ENCODE peak calls at places on chromosomes 1 and 21, in four cellular contexts. One of them, this sample, is unnamed.

GRCh38 chr1:167105150-167105840 is 11.4 kb downstream of the STYXL2 start:
- DNase-seq in AML-193: no peak
- DNase-seq in fibroblast of the conjunctiva: no peak
- DNase-seq in activated CD4-positive, alpha-beta T cell treated with anti-CD3 and anti-CD28 coated beads, Interleukin-2, amount 50 U/mL, for 4 hours: no peak
- DNase-seq in this sample: no peak

GRCh38 chr1:211606327-211606913 is 27.5 kb upstream of the SLC30A1 start:
- DNase-seq in fibroblast of the conjunctiva: no peak
- DNase-seq in AML-193: peak
- DNase-seq in activated CD4-positive, alpha-beta T cell treated with anti-CD3 and anti-CD28 coated beads, Interleukin-2, amount 50 U/mL, for 4 hours: no peak
- DNase-seq in this sample: peak

GRCh38 chr21:44987886-44988606 is 48.2 kb downstream of the SLX9 start:
- DNase-seq in activated CD4-positive, alpha-beta T cell treated with anti-CD3 and anti-CD28 coated beads, Interleukin-2, amount 50 U/mL, for 4 hours: no peak
- DNase-seq in fibroblast of the conjunctiva: no peak
- DNase-seq in AML-193: no peak
- DNase-seq in this sample: no peak

GRCh38 chr1:155725142-155725541 is 36.3 kb downstream of the DAP3 start:
- DNase-seq in activated CD4-positive, alpha-beta T cell treated with anti-CD3 and anti-CD28 coated beads, Interleukin-2, amount 50 U/mL, for 4 hours: no peak
- DNase-seq in AML-193: no peak
- DNase-seq in fibroblast of the conjunctiva: no peak
- DNase-seq in this sample: no peak

GRCh38 chr1:112791723-112792104 is 76.6 kb upstream of the PPM1J start:
- DNase-seq in activated CD4-positive, alpha-beta T cell treated with anti-CD3 and anti-CD28 coated beads, Interleukin-2, amount 50 U/mL, for 4 hours: no peak
- DNase-seq in AML-193: no peak
- DNase-seq in fibroblast of the conjunctiva: no peak
- DNase-seq in this sample: no peak

GRCh38 chr1:11731719-11732283 is 4.1 kb upstream of the AGTRAP start:
- DNase-seq in activated CD4-positive, alpha-beta T cell treated with anti-CD3 and anti-CD28 coated beads, Interleukin-2, amount 50 U/mL, for 4 hours: no peak
- DNase-seq in fibroblast of the conjunctiva: peak
- DNase-seq in AML-193: no peak
- DNase-seq in this sample: peak

GRCh38 chr1:211928993-211929637 is 98.6 kb upstream of the LPGAT1 start:
- DNase-seq in AML-193: peak
- DNase-seq in activated CD4-positive, alpha-beta T cell treated with anti-CD3 and anti-CD28 coated beads, Interleukin-2, amount 50 U/mL, for 4 hours: no peak
- DNase-seq in fibroblast of the conjunctiva: peak
- DNase-seq in this sample: peak

GRCh38 chr21:29819675-29820337 is 120.0 kb downstream of the GRIK1 start:
- DNase-seq in fibroblast of the conjunctiva: no peak
- DNase-seq in AML-193: no peak
- DNase-seq in activated CD4-positive, alpha-beta T cell treated with anti-CD3 and anti-CD28 coated beads, Interleukin-2, amount 50 U/mL, for 4 hours: no peak
- DNase-seq in this sample: no peak

GRCh38 chr1:230263573-230264195 is 162.4 kb downstream of the PGBD5 start:
- DNase-seq in fibroblast of the conjunctiva: no peak
- DNase-seq in AML-193: no peak
- DNase-seq in activated CD4-positive, alpha-beta T cell treated with anti-CD3 and anti-CD28 coated beads, Interleukin-2, amount 50 U/mL, for 4 hours: no peak
- DNase-seq in this sample: no peak

GRCh38 chr1:151618470-151618869 is 6.6 kb downstream of the SNX27 start:
- DNase-seq in activated CD4-positive, alpha-beta T cell treated with anti-CD3 and anti-CD28 coated beads, Interleukin-2, amount 50 U/mL, for 4 hours: no peak
- DNase-seq in fibroblast of the conjunctiva: no peak
- DNase-seq in AML-193: no peak
- DNase-seq in this sample: no peak

GRCh38 chr1:110003747-110004428 is 19.3 kb downstream of the AHCYL1 start:
- DNase-seq in fibroblast of the conjunctiva: peak
- DNase-seq in AML-193: peak
- DNase-seq in activated CD4-positive, alpha-beta T cell treated with anti-CD3 and anti-CD28 coated beads, Interleukin-2, amount 50 U/mL, for 4 hours: peak
- DNase-seq in this sample: peak

GRCh38 chr1:183632087-183632486 is 3.5 kb downstream of the ARPC5 start:
- DNase-seq in activated CD4-positive, alpha-beta T cell treated with anti-CD3 and anti-CD28 coated beads, Interleukin-2, amount 50 U/mL, for 4 hours: no peak
- DNase-seq in fibroblast of the conjunctiva: peak
- DNase-seq in AML-193: peak
- DNase-seq in this sample: no peak

GRCh38 chr1:232664844-232665777 is 35.2 kb upstream of the SIPA1L2 start:
- DNase-seq in AML-193: no peak
- DNase-seq in activated CD4-positive, alpha-beta T cell treated with anti-CD3 and anti-CD28 coated beads, Interleukin-2, amount 50 U/mL, for 4 hours: no peak
- DNase-seq in fibroblast of the conjunctiva: no peak
- DNase-seq in this sample: no peak

GRCh38 chr21:33362044-33362555 is 37.3 kb downstream of the IFNAR1 start:
- DNase-seq in AML-193: peak
- DNase-seq in fibroblast of the conjunctiva: no peak
- DNase-seq in activated CD4-positive, alpha-beta T cell treated with anti-CD3 and anti-CD28 coated beads, Interleukin-2, amount 50 U/mL, for 4 hours: peak
- DNase-seq in this sample: peak

GRCh38 chr1:182309631-182310351 is 81.8 kb downstream of the GLUL start:
- DNase-seq in activated CD4-positive, alpha-beta T cell treated with anti-CD3 and anti-CD28 coated beads, Interleukin-2, amount 50 U/mL, for 4 hours: no peak
- DNase-seq in fibroblast of the conjunctiva: no peak
- DNase-seq in AML-193: no peak
- DNase-seq in this sample: no peak

GRCh38 chr1:118960567-118961136 is 27.5 kb downstream of the TBX15 start:
- DNase-seq in AML-193: no peak
- DNase-seq in fibroblast of the conjunctiva: peak
- DNase-seq in activated CD4-positive, alpha-beta T cell treated with anti-CD3 and anti-CD28 coated beads, Interleukin-2, amount 50 U/mL, for 4 hours: no peak
- DNase-seq in this sample: no peak

GRCh38 chr1:210372931-210373627 is 44.4 kb downstream of the HHAT start:
- DNase-seq in fibroblast of the conjunctiva: no peak
- DNase-seq in AML-193: no peak
- DNase-seq in activated CD4-positive, alpha-beta T cell treated with anti-CD3 and anti-CD28 coated beads, Interleukin-2, amount 50 U/mL, for 4 hours: no peak
- DNase-seq in this sample: no peak

GRCh38 chr1:43653339-43653738 is 3.4 kb downstream of the KDM4A start:
- DNase-seq in fibroblast of the conjunctiva: no peak
- DNase-seq in activated CD4-positive, alpha-beta T cell treated with anti-CD3 and anti-CD28 coated beads, Interleukin-2, amount 50 U/mL, for 4 hours: no peak
- DNase-seq in AML-193: peak
- DNase-seq in this sample: peak

GRCh38 chr1:35573198-35573775 is at the start of gene TFAP2E:
- DNase-seq in activated CD4-positive, alpha-beta T cell treated with anti-CD3 and anti-CD28 coated beads, Interleukin-2, amount 50 U/mL, for 4 hours: no peak
- DNase-seq in AML-193: no peak
- DNase-seq in fibroblast of the conjunctiva: no peak
- DNase-seq in this sample: no peak

GRCh38 chr1:225847610-225848009 is 34.6 kb downstream of the TMEM63A start:
- DNase-seq in activated CD4-positive, alpha-beta T cell treated with anti-CD3 and anti-CD28 coated beads, Interleukin-2, amount 50 U/mL, for 4 hours: no peak
- DNase-seq in AML-193: no peak
- DNase-seq in fibroblast of the conjunctiva: no peak
- DNase-seq in this sample: no peak

GRCh38 chr1:155499953-155500621 is 62.5 kb downstream of the ASH1L start:
- DNase-seq in activated CD4-positive, alpha-beta T cell treated with anti-CD3 and anti-CD28 coated beads, Interleukin-2, amount 50 U/mL, for 4 hours: no peak
- DNase-seq in fibroblast of the conjunctiva: no peak
- DNase-seq in AML-193: no peak
- DNase-seq in this sample: peak

GRCh38 chr21:44413566-44414290 is 41.6 kb upstream of the LRRC3 start:
- DNase-seq in activated CD4-positive, alpha-beta T cell treated with anti-CD3 and anti-CD28 coated beads, Interleukin-2, amount 50 U/mL, for 4 hours: no peak
- DNase-seq in fibroblast of the conjunctiva: no peak
- DNase-seq in AML-193: no peak
- DNase-seq in this sample: no peak

GRCh38 chr1:84366786-84367185 is 31.5 kb upstream of the DNASE2B start:
- DNase-seq in activated CD4-positive, alpha-beta T cell treated with anti-CD3 and anti-CD28 coated beads, Interleukin-2, amount 50 U/mL, for 4 hours: no peak
- DNase-seq in fibroblast of the conjunctiva: no peak
- DNase-seq in AML-193: no peak
- DNase-seq in this sample: no peak

GRCh38 chr1:52098139-52098871 is 42.2 kb downstream of the BTF3L4 start:
- DNase-seq in AML-193: no peak
- DNase-seq in fibroblast of the conjunctiva: no peak
- DNase-seq in activated CD4-positive, alpha-beta T cell treated with anti-CD3 and anti-CD28 coated beads, Interleukin-2, amount 50 U/mL, for 4 hours: no peak
- DNase-seq in this sample: no peak

GRCh38 chr1:114033219-114033706 is 54.0 kb downstream of the OLFML3 start:
- DNase-seq in AML-193: peak
- DNase-seq in fibroblast of the conjunctiva: no peak
- DNase-seq in activated CD4-positive, alpha-beta T cell treated with anti-CD3 and anti-CD28 coated beads, Interleukin-2, amount 50 U/mL, for 4 hours: no peak
- DNase-seq in this sample: peak

GRCh38 chr1:40781614-40781971 is 2.0 kb upstream of the KCNQ4 start:
- DNase-seq in AML-193: no peak
- DNase-seq in fibroblast of the conjunctiva: no peak
- DNase-seq in activated CD4-positive, alpha-beta T cell treated with anti-CD3 and anti-CD28 coated beads, Interleukin-2, amount 50 U/mL, for 4 hours: no peak
- DNase-seq in this sample: no peak

This sample was measured in HL-60.